ENCODE peak calls at places on chromosomes 7 and 10, in seven cellular contexts. W is transverse colon, S is lung, C is heart left ventricle, Z is right atrium auricular region, J is keratinocyte, K is tibial artery. O is an unnamed sample. For H3K27me3, the result is how much of the 10 kb centered on the place peaks cover.

GRCh38 chr7:96021533-96021932 is 249.2 kb downstream of the DYNC1I1 start:
- DNase-seq in C (no peak), K (no peak), Z (no peak), W (no peak), J (no peak), S (no peak), O (no peak)

GRCh38 chr7:116796471-116796870 is 65.9 kb upstream of the CAPZA2 start:
- DNase-seq in S (no peak), Z (no peak), J (no peak), W (no peak), K (no peak), C (no peak), O (no peak)

GRCh38 chr7:6479067-6479466 is 31.3 kb upstream of the DAGLB start:
- DNase-seq in C (no peak), J (no peak), Z (no peak), W (no peak), S (no peak), K (no peak), O (no peak)

GRCh38 chr10:75547391-75548298 is 116.2 kb downstream of the LRMDA start:
- DNase-seq in K (no peak), Z (no peak), C (no peak), J (no peak), S (no peak), W (no peak), O (no peak)

GRCh38 chr7:159038066-159038465 is 106.6 kb downstream of the VIPR2 start:
- DNase-seq in K (no peak), Z (peak), W (no peak), C (no peak), S (no peak), J (no peak), O (no peak)

GRCh38 chr10:103835121-103836045 is 20.0 kb downstream of the SH3PXD2A start:
- DNase-seq in J (no peak), Z (peak), C (peak), S (no peak), K (peak), W (peak), O (no peak)

GRCh38 chr7:134879815-134880475 is 100.5 kb downstream of the CALD1 start:
- DNase-seq in S (no peak), J (no peak), K (no peak), C (no peak), Z (no peak), W (no peak), O (no peak)

GRCh38 chr7:47147213-47147631 is 434.7 kb downstream of the TNS3 start:
- DNase-seq in W (no peak), J (no peak), C (no peak), K (no peak), S (peak), Z (no peak), O (no peak)

GRCh38 chr10:91054325-91054724 is 133.4 kb upstream of the ANKRD1 start:
- DNase-seq in C (no peak), K (no peak), Z (no peak), W (no peak), J (no peak), S (no peak), O (no peak)

GRCh38 chr7:106959753-106960152 is 84.8 kb upstream of the PRKAR2B start:
- DNase-seq in S (no peak), C (no peak), W (no peak), J (no peak), K (no peak), Z (no peak), O (peak)

GRCh38 chr10:7030134-7030855 is 380.5 kb downstream of the SFMBT2 start:
- DNase-seq in Z (no peak), J (no peak), W (no peak), S (no peak), K (no peak), C (no peak), O (no peak)

GRCh38 chr10:79264942-79265341 is 82.3 kb upstream of the PPIF start:
- DNase-seq in K (no peak), J (peak), Z (no peak), C (no peak), S (no peak), W (no peak), O (no peak)

DNA sequence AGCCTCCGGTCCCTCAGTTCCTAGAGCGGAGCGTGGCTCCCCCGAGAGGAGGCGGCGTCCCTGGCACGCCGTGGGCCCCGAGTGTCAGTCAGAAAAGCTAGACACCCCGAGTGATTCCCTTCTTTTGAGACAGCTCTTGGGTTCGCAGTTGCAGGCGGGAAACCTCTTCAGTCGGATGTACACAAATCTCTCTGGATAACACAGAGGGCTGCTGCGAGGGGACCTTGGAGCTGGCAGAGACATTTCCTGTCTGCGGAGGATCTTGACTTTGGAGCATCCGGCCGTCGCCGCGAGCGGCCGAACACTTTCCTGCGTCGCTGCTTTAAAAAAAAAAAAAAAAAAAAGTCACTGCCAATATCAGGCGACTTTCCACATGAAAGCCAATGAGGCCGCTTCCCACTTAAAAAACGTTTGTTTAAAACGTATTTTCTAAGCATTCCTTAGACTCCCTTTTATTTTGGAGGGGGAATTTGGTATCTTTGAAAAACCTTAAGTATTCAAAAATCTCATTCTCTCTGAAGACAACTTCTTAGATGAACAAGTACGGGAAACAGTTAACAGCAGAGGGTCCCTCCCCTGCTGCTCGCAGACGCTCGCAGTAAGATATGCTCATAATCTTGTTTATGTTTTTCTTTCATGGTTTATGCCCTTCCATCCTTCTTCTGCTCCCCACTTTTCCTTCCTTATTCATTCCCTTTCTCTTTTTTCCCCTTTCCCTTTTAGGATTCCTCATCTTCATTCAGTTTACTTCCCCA is 9.9 kb downstream of the HHEX start:
- DNase-seq in K (peak), S (no peak), W (peak), J (no peak), C (peak), Z (no peak), O (peak)
- H3K27me3 ChIP-seq in K (under half), S (under half), W (half or more), J (half or more), C (half or more), Z (under half), O (under half)

DNA sequence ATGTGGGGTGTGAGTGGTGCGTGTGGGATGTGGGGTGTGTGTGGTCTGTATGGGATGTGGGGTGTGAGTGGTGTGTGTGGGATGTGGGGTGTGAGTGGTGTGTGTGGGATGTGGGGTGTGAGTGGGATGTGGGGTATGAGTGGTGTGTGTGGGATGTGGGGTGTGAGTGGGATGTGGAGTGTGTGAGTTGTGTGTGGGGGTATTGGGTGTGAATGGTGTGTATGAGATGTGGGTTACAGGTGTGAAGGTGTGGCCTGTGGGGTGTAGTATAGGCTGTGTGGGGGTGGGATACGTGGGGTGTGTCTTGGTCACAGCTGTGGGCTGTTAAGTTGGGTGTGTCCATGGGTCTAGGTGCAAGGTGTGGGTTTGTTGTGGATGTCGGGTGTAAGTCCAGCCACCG is 60.3 kb downstream of the CFAP46 start:
- DNase-seq in W (no peak), J (no peak), K (no peak), S (no peak), Z (no peak), C (no peak), O (no peak)
- H3K4me3 ChIP-seq in W (no peak), J (no peak), K (no peak), S (no peak), Z (no peak), C (no peak), O (no peak)

GRCh38 chr7:100573691-100574361 is at the start of gene SAP25:
- DNase-seq in S (no peak), J (no peak), K (no peak), Z (no peak), W (no peak), C (no peak), O (no peak)
- TF ChIP-seq CTCF in S (no peak), J (no peak), K (no peak), Z (no peak), W (no peak), C (no peak), O (no peak)

GRCh38 chr10:100774876-100775275 is 29.5 kb downstream of the PAX2 start:
- DNase-seq in K (no peak), W (no peak), Z (no peak), J (no peak), S (no peak), C (no peak), O (no peak)
- H3K27me3 ChIP-seq in K (under half), W (half or more), Z (under half), J (under half), S (under half), C (half or more), O (under half)

GRCh38 chr10:31134303-31134928 is 102.8 kb upstream of the ZNF438 start:
- DNase-seq in C (no peak), S (peak), J (no peak), W (peak), Z (peak), K (no peak), O (peak)

GRCh38 chr10:31132681-31133239 is 101.1 kb upstream of the ZNF438 start:
- DNase-seq in W (no peak), C (no peak), S (no peak), K (no peak), Z (peak), J (no peak), O (no peak)

GRCh38 chr10:31133628-31134302 is 102.1 kb upstream of the ZNF438 start:
- DNase-seq in K (peak), W (peak), S (peak), J (peak), C (peak), Z (peak), O (peak)

GRCh38 chr10:31136386-31136785 is 104.7 kb upstream of the ZNF438 start:
- DNase-seq in K (no peak), C (no peak), Z (no peak), S (no peak), J (no peak), W (no peak), O (no peak)

DNA sequence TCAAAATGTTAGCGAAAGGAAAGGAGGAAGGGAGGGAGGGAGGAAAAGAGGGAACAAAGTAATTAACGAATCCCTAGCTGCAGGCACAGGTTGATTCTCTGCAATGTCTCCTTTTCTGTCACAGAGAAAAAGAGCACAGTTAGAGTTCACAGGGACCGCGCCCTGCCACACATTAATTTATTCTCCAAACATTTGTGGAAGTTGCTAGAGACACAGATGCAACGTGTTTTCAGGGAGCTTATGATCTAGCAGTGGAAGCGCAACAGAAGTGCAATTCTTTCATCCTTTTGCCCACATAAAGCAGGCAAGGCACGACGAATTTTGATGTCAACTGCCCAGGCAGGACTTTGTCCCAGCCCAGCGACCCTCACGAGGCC is 101.6 kb upstream of the ZNF438 start:
- DNase-seq in J (no peak), C (no peak), W (no peak), S (no peak), K (no peak), Z (no peak), O (no peak)
- H3K4me3 ChIP-seq in J (no peak), C (peak), W (peak), S (peak), K (peak), Z (peak), O (no peak)

GRCh38 chr7:143043391-143043790 is 8.8 kb upstream of the OR6V1 start:
- DNase-seq in Z (no peak), K (no peak), C (no peak), W (no peak), J (no peak), S (no peak), O (no peak)

GRCh38 chr7:143040209-143040710 is 11.9 kb upstream of the OR6V1 start:
- DNase-seq in K (no peak), J (no peak), W (no peak), S (no peak), C (no peak), Z (no peak), O (no peak)

GRCh38 chr7:143042821-143043271 is 9.3 kb upstream of the OR6V1 start:
- DNase-seq in W (no peak), J (no peak), C (no peak), S (no peak), Z (no peak), K (no peak), O (no peak)

GRCh38 chr7:143042159-143042820 is 9.9 kb upstream of the OR6V1 start:
- DNase-seq in K (no peak), Z (no peak), J (no peak), W (no peak), S (no peak), C (no peak), O (no peak)

DNA sequence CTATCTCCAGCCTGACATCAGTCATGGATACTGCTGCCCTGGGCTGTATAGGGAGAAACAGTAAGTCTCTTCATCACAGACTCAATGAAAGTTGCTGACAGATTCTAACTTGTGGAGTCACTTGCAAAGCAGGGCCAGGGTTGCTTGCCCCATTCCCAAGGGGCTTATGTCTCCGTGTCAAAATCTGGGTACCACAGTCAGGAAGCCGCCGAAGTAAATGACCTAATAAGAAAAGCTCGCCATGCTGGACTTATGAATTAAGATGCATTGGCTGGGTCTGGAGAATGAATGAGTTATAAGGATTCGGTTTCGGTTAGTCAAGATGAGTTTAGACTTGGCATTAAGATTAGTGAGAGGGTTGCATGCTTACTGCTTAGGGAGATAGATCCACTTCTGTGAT is 10.8 kb upstream of the OR6V1 start:
- DNase-seq in K (no peak), C (no peak), Z (no peak), J (no peak), S (no peak), W (no peak), O (no peak)
- TF ChIP-seq CTCF in K (no peak), C (no peak), Z (no peak), J (no peak), S (no peak), W (no peak), O (no peak)

GRCh38 chr7:155424301-155425010 is 33.5 kb upstream of the EN2 start:
- DNase-seq in S (no peak), Z (no peak), J (no peak), W (no peak), C (no peak), K (no peak), O (no peak)

GRCh38 chr7:155426543-155427410 is 31.2 kb upstream of the EN2 start:
- DNase-seq in W (no peak), Z (no peak), C (no peak), S (no peak), J (no peak), K (no peak), O (no peak)

GRCh38 chr7:155425011-155425340 is 33.0 kb upstream of the EN2 start:
- DNase-seq in J (no peak), S (no peak), W (no peak), Z (no peak), K (no peak), C (no peak), O (no peak)

GRCh38 chr7:155427411-155428038 is 30.4 kb upstream of the EN2 start:
- DNase-seq in W (no peak), C (no peak), Z (no peak), K (no peak), J (no peak), S (no peak), O (no peak)

GRCh38 chr7:155425946-155426345 is 32.0 kb upstream of the EN2 start:
- DNase-seq in W (no peak), Z (no peak), J (no peak), K (no peak), S (no peak), C (no peak), O (no peak)
- H3K27me3 ChIP-seq in W (under half), Z (under half), J (under half), K (under half), S (under half), C (under half), O (half or more)